ENCODE peak calls at places on chromosomes 6 and 20, in five cellular contexts. H is left ventricle myocardium superior, C is cardiac muscle cell, Z is retina, A is astrocyte of the cerebellum. B is an unnamed sample.

GRCh38 chr6:76230711-76231110 is 158.2 kb upstream of the IMPG1 start:
- DNase-seq in H (no peak), Z (no peak), A (no peak), C (no peak), B (no peak)

GRCh38 chr6:108588586-108588985 is 27.9 kb downstream of the FOXO3 start:
- DNase-seq in H (no peak), Z (peak), A (no peak), C (no peak), B (no peak)

GRCh38 chr6:104705095-104705707 is 154.5 kb downstream of the HACE1 start:
- DNase-seq in A (peak), H (no peak), Z (no peak), C (no peak), B (no peak)

GRCh38 chr20:50629675-50630055 is 61.7 kb downstream of the RIPOR3 start:
- DNase-seq in C (no peak), A (no peak), Z (no peak), H (no peak), B (no peak)

GRCh38 chr6:48429021-48429420 is 318.0 kb upstream of the PTCHD4 start:
- DNase-seq in C (no peak), H (no peak), Z (no peak), A (no peak), B (no peak)

GRCh38 chr6:35052694-35053565 is 88.2 kb downstream of the TCP11 start:
- DNase-seq in H (peak), C (no peak), A (no peak), Z (peak), B (peak)

GRCh38 chr6:160041608-160042007 is 72.7 kb downstream of the IGF2R start:
- DNase-seq in H (peak), C (no peak), A (peak), Z (no peak), B (no peak)

GRCh38 chr6:107534762-107535161 is 44.8 kb downstream of the SOBP start:
- DNase-seq in Z (no peak), H (no peak), A (no peak), C (no peak), B (no peak)

GRCh38 chr6:12987783-12988182 is 271.2 kb downstream of the PHACTR1 start:
- DNase-seq in H (no peak), Z (no peak), C (no peak), A (no peak), B (no peak)

GRCh38 chr6:166596741-166597507 is 10.4 kb upstream of the RAMACL start:
- DNase-seq in A (no peak), H (no peak), Z (no peak), C (no peak), B (no peak)

GRCh38 chr20:32603046-32603726 is 18.1 kb upstream of the NOL4L start:
- DNase-seq in Z (no peak), A (no peak), H (no peak), C (no peak), B (peak)

GRCh38 chr6:95203153-95203754 is 374.1 kb upstream of the MANEA start:
- DNase-seq in A (peak), H (no peak), Z (peak), C (peak), B (peak)

GRCh38 chr20:6058684-6059295 is 4.9 kb upstream of the LRRN4 start:
- DNase-seq in Z (no peak), A (no peak), C (peak), H (no peak), B (no peak)

GRCh38 chr20:48850257-48850656 is 22.5 kb upstream of the PREX1 start:
- DNase-seq in C (no peak), Z (no peak), H (no peak), A (no peak), B (no peak)

GRCh38 chr20:11852801-11853200 is 64.9 kb upstream of the BTBD3 start:
- DNase-seq in Z (no peak), C (no peak), A (no peak), H (no peak), B (no peak)